ENCODE peak calls at places on chromosome 13, in ten cellular contexts. G is tibial artery; I is fibroblast of lung; B is stimulated activated CD4-positive, alpha-beta T cell treated with anti-CD3 and anti-CD28 coated beads, Interleukin-2, amount 100 ng/mL, for 48 hours; X is hepatic stellate cell; A is effector memory CD4-positive, alpha-beta T cell; F is ovary; T is stimulated activated naive CD8-positive, alpha-beta T cell treated with anti-CD3 and anti-CD28 coated beads, Interleukin-15, amount 100 ng/mL, for 72 hours; C is NCI-H748 treated with DMSO at 0.1 percent for 48 hours; Q is heart right ventricle. U is an unnamed sample.

GRCh38 chr13:51764184-51765141 is 39.5 kb downstream of the DHRS12 start:
- DNase-seq in C (no peak), I (peak), X (peak), A (peak), Q (peak), F (no peak), B (peak), T (peak), G (peak), U (peak)

GRCh38 chr13:34208326-34208725 is 390.4 kb downstream of the RFC3 start:
- DNase-seq in F (no peak), A (no peak), I (no peak), B (no peak), X (no peak), G (no peak), T (no peak), C (no peak), Q (no peak), U (no peak)

GRCh38 chr13:80145291-80145690 is 195.6 kb downstream of the SPRY2 start:
- DNase-seq in F (no peak), B (no peak), C (no peak), Q (no peak), A (no peak), I (no peak), T (no peak), X (no peak), G (no peak), U (no peak)

GRCh38 chr13:80338781-80339577 is 1.9 kb downstream of the SPRY2 start:
- DNase-seq in F (peak), T (no peak), B (no peak), A (no peak), I (peak), G (peak), X (peak), C (peak), Q (peak), U (peak)

GRCh38 chr13:67619987-67620386 is 389.9 kb upstream of the PCDH9 start:
- DNase-seq in I (peak), B (no peak), G (no peak), A (no peak), T (no peak), X (peak), F (no peak), Q (no peak), C (no peak), U (no peak)

GRCh38 chr13:76680112-76680511 is 206.1 kb downstream of the KCTD12 start:
- DNase-seq in X (no peak), G (no peak), Q (no peak), A (no peak), C (no peak), F (no peak), T (no peak), I (no peak), B (no peak), U (no peak)

GRCh38 chr13:20843177-20843576 is 59.4 kb downstream of the XPO4 start:
- DNase-seq in A (no peak), Q (peak), T (no peak), G (no peak), X (no peak), B (no peak), I (peak), C (no peak), F (no peak), U (no peak)

GRCh38 chr13:110226051-110226562 is 80.8 kb downstream of the COL4A1 start:
- DNase-seq in B (no peak), G (no peak), Q (no peak), C (no peak), A (no peak), I (peak), X (no peak), F (no peak), T (no peak), U (no peak)

GRCh38 chr13:88376762-88377388 is 705.7 kb downstream of the SLITRK5 start:
- DNase-seq in C (no peak), X (no peak), A (no peak), G (no peak), Q (no peak), I (no peak), B (no peak), T (no peak), F (no peak), U (no peak)

GRCh38 chr13:42007844-42008243 is 40.6 kb upstream of the DGKH start:
- DNase-seq in X (no peak), Q (no peak), F (no peak), B (no peak), G (no peak), A (no peak), I (peak), C (no peak), T (no peak), U (peak)

GRCh38 chr13:89832827-89833226 is 1514.7 kb upstream of the MIR17HG start:
- DNase-seq in X (no peak), F (no peak), I (no peak), A (no peak), C (no peak), B (no peak), T (no peak), G (no peak), Q (no peak), U (no peak)

GRCh38 chr13:29594310-29594709 is 1.2 kb downstream of the SLC7A1 start:
- DNase-seq in X (peak), Q (no peak), F (no peak), I (peak), G (peak), C (peak), B (peak), A (peak), T (no peak), U (peak)

GRCh38 chr13:105518086-105518485 is 1017.4 kb downstream of the EFNB2 start:
- DNase-seq in G (no peak), B (no peak), F (no peak), I (no peak), Q (no peak), T (no peak), A (no peak), C (no peak), X (no peak), U (no peak)

GRCh38 chr13:114043421-114044053 is 69.7 kb upstream of the C13orf46 start:
- DNase-seq in X (no peak), C (no peak), I (peak), B (no peak), Q (peak), G (peak), F (peak), T (peak), A (no peak), U (peak)

GRCh38 chr13:73849292-73849691 is 284.9 kb downstream of the KLF12 start:
- DNase-seq in T (no peak), X (peak), A (no peak), I (peak), G (no peak), Q (no peak), F (no peak), B (no peak), C (no peak), U (peak)

GRCh38 chr13:45269204-45269603 is 68.4 kb upstream of the KCTD4 start:
- DNase-seq in B (no peak), C (no peak), F (no peak), A (no peak), Q (no peak), T (no peak), X (no peak), G (no peak), I (peak), U (no peak)

GRCh38 chr13:91162180-91162579 is 185.3 kb upstream of the MIR17HG start:
- DNase-seq in Q (no peak), T (no peak), B (no peak), G (no peak), C (no peak), A (no peak), X (no peak), F (no peak), I (no peak), U (no peak)

GRCh38 chr13:113744197-113745000 is 14.6 kb upstream of the TMEM255B start:
- DNase-seq in I (no peak), C (no peak), A (no peak), X (no peak), F (no peak), G (no peak), Q (no peak), T (no peak), B (no peak), U (no peak)

GRCh38 chr13:60150538-60150937 is 13.2 kb downstream of the DIAPH3 start:
- DNase-seq in X (no peak), T (no peak), Q (no peak), B (no peak), A (no peak), F (no peak), C (no peak), G (no peak), I (no peak), U (no peak)

GRCh38 chr13:112759053-112759452 is 69.2 kb downstream of the ATP11A start:
- DNase-seq in Q (no peak), T (no peak), F (no peak), G (no peak), X (no peak), A (no peak), I (no peak), C (no peak), B (no peak), U (no peak)

GRCh38 chr13:95087746-95088305 is 213.4 kb downstream of the ABCC4 start:
- DNase-seq in G (no peak), F (no peak), Q (no peak), X (peak), A (no peak), B (no peak), T (no peak), I (peak), C (no peak), U (peak)

GRCh38 chr13:61258185-61258584 is 157.5 kb downstream of the PCDH20 start:
- DNase-seq in Q (no peak), A (no peak), T (no peak), F (no peak), I (no peak), B (no peak), G (no peak), C (no peak), X (no peak), U (no peak)

GRCh38 chr13:35722438-35723060 is 246.1 kb upstream of the MAB21L1 start:
- DNase-seq in A (no peak), Q (no peak), G (no peak), I (peak), B (no peak), F (peak), X (no peak), C (no peak), T (no peak), U (no peak)

GRCh38 chr13:31749929-31750328 is 10.6 kb downstream of the RXFP2 start:
- DNase-seq in I (peak), A (no peak), T (no peak), C (no peak), X (peak), F (no peak), B (no peak), Q (no peak), G (no peak), U (peak)

GRCh38 chr13:110820311-110820710 is 94.6 kb downstream of the ANKRD10 start:
- DNase-seq in A (no peak), C (no peak), T (no peak), B (no peak), X (no peak), F (no peak), I (no peak), G (no peak), Q (no peak), U (no peak)

GRCh38 chr13:35470671-35471465 is 5.6 kb downstream of the MAB21L1 start:
- DNase-seq in B (no peak), I (peak), F (peak), A (no peak), T (no peak), G (no peak), Q (peak), X (peak), C (no peak), U (peak)

GRCh38 chr13:98349731-98350305 is 172.7 kb upstream of the RNF113B start:
- DNase-seq in T (no peak), C (no peak), B (no peak), I (no peak), A (no peak), F (no peak), G (no peak), X (no peak), Q (peak), U (no peak)

GRCh38 chr13:96460571-96460970 is 370.7 kb downstream of the HS6ST3 start:
- DNase-seq in X (no peak), B (no peak), A (no peak), G (no peak), C (peak), T (no peak), I (no peak), Q (peak), F (no peak), U (no peak)

GRCh38 chr13:20505405-20506366 is 20.0 kb downstream of the CRYL1 start:
- DNase-seq in T (no peak), X (no peak), Q (no peak), F (no peak), A (no peak), B (no peak), C (no peak), I (no peak), G (no peak), U (no peak)

GRCh38 chr13:50580684-50581305 is 262.7 kb downstream of the DLEU7 start:
- DNase-seq in Q (peak), G (no peak), A (no peak), X (no peak), C (no peak), B (no peak), I (peak), T (no peak), F (no peak), U (no peak)

GRCh38 chr13:97000295-97000925 is 6.1 kb upstream of the OXGR1 start:
- DNase-seq in Q (no peak), F (no peak), A (no peak), B (no peak), T (no peak), I (peak), X (no peak), G (no peak), C (no peak), U (no peak)

GRCh38 chr13:46751811-46752635 is 44.9 kb downstream of the ESD start:
- DNase-seq in X (no peak), A (peak), C (no peak), I (no peak), G (no peak), T (peak), B (peak), F (no peak), Q (no peak), U (no peak)

GRCh38 chr13:52393572-52394357 is 12.2 kb downstream of the THSD1 start:
- DNase-seq in B (no peak), C (no peak), T (no peak), F (no peak), Q (no peak), X (no peak), G (no peak), I (no peak), A (no peak), U (no peak)

GRCh38 chr13:80604094-80604493 is 263.2 kb upstream of the SPRY2 start:
- DNase-seq in X (no peak), Q (peak), G (no peak), T (no peak), F (no peak), C (no peak), B (no peak), A (no peak), I (no peak), U (no peak)

GRCh38 chr13:113170503-113170902 is 12.1 kb downstream of the PROZ start:
- DNase-seq in T (no peak), Q (no peak), I (no peak), C (no peak), B (no peak), G (no peak), A (no peak), X (no peak), F (no peak), U (no peak)

GRCh38 chr13:103066079-103066880 is at the start of gene SLC10A2:
- DNase-seq in C (no peak), T (no peak), I (no peak), F (no peak), A (no peak), X (no peak), Q (no peak), G (no peak), B (no peak), U (no peak)

GRCh38 chr13:43652751-43653150 is 134.0 kb downstream of the ENOX1 start:
- DNase-seq in G (no peak), A (no peak), T (no peak), Q (no peak), B (no peak), I (no peak), C (no peak), X (no peak), F (no peak), U (no peak)